ENCODE peak calls at places on chromosome 10, in seven cellular contexts. One of them, this sample, is unnamed.

GRCh38 chr10:121696854-121697253 is 98.6 kb upstream of the FGFR2 start:
- DNase-seq in activated T-cell treated with anti-CD3 and anti-CD28 coated beads for 48 hours: peak
- DNase-seq in activated CD4-positive, alpha-beta T cell treated with anti-CD3 and anti-CD28 coated beads for 48 hours: peak
- DNase-seq in NCI-H774: no peak
- DNase-seq in gastrocnemius medialis: no peak
- DNase-seq in Calu3: peak
- DNase-seq in NCI-H187: no peak
- DNase-seq in this sample: peak

GRCh38 chr10:21572578-21572977 is 38.5 kb downstream of the MLLT10 start:
- DNase-seq in activated T-cell treated with anti-CD3 and anti-CD28 coated beads for 48 hours: no peak
- DNase-seq in activated CD4-positive, alpha-beta T cell treated with anti-CD3 and anti-CD28 coated beads for 48 hours: no peak
- DNase-seq in NCI-H774: no peak
- DNase-seq in gastrocnemius medialis: peak
- DNase-seq in Calu3: no peak
- DNase-seq in NCI-H187: no peak
- DNase-seq in this sample: no peak

GRCh38 chr10:103295391-103296044 is 18.6 kb downstream of the INA start:
- DNase-seq in activated T-cell treated with anti-CD3 and anti-CD28 coated beads for 48 hours: no peak
- DNase-seq in activated CD4-positive, alpha-beta T cell treated with anti-CD3 and anti-CD28 coated beads for 48 hours: no peak
- DNase-seq in NCI-H774: no peak
- DNase-seq in gastrocnemius medialis: no peak
- DNase-seq in Calu3: no peak
- DNase-seq in NCI-H187: no peak
- DNase-seq in this sample: no peak

GRCh38 chr10:112361951-112362770 is 11.8 kb upstream of the ACSL5 start:
- DNase-seq in activated T-cell treated with anti-CD3 and anti-CD28 coated beads for 48 hours: no peak
- DNase-seq in activated CD4-positive, alpha-beta T cell treated with anti-CD3 and anti-CD28 coated beads for 48 hours: no peak
- DNase-seq in NCI-H774: no peak
- DNase-seq in gastrocnemius medialis: peak
- DNase-seq in Calu3: no peak
- DNase-seq in NCI-H187: no peak
- DNase-seq in this sample: no peak

GRCh38 chr10:77160679-77161078 is 476.9 kb downstream of the KCNMA1 start:
- DNase-seq in activated T-cell treated with anti-CD3 and anti-CD28 coated beads for 48 hours: no peak
- DNase-seq in activated CD4-positive, alpha-beta T cell treated with anti-CD3 and anti-CD28 coated beads for 48 hours: no peak
- DNase-seq in NCI-H774: peak
- DNase-seq in gastrocnemius medialis: no peak
- DNase-seq in Calu3: peak
- DNase-seq in NCI-H187: peak
- DNase-seq in this sample: peak

GRCh38 chr10:90148121-90148855 is 446.9 kb downstream of the KIF20B start:
- DNase-seq in activated T-cell treated with anti-CD3 and anti-CD28 coated beads for 48 hours: no peak
- DNase-seq in activated CD4-positive, alpha-beta T cell treated with anti-CD3 and anti-CD28 coated beads for 48 hours: no peak
- DNase-seq in NCI-H774: no peak
- DNase-seq in gastrocnemius medialis: no peak
- DNase-seq in Calu3: peak
- DNase-seq in NCI-H187: no peak
- DNase-seq in this sample: no peak

GRCh38 chr10:43964486-43964885 is 315.8 kb upstream of the ZNF32 start:
- DNase-seq in activated T-cell treated with anti-CD3 and anti-CD28 coated beads for 48 hours: no peak
- DNase-seq in activated CD4-positive, alpha-beta T cell treated with anti-CD3 and anti-CD28 coated beads for 48 hours: no peak
- DNase-seq in NCI-H774: no peak
- DNase-seq in gastrocnemius medialis: no peak
- DNase-seq in Calu3: no peak
- DNase-seq in NCI-H187: no peak
- DNase-seq in this sample: no peak

GRCh38 chr10:78309536-78310237 is 276.0 kb downstream of the RPS24 start:
- DNase-seq in activated T-cell treated with anti-CD3 and anti-CD28 coated beads for 48 hours: no peak
- DNase-seq in activated CD4-positive, alpha-beta T cell treated with anti-CD3 and anti-CD28 coated beads for 48 hours: no peak
- DNase-seq in NCI-H774: no peak
- DNase-seq in gastrocnemius medialis: no peak
- DNase-seq in Calu3: no peak
- DNase-seq in NCI-H187: no peak
- DNase-seq in this sample: no peak

GRCh38 chr10:75261813-75262725 is 26.3 kb upstream of the COMTD1 start:
- DNase-seq in activated T-cell treated with anti-CD3 and anti-CD28 coated beads for 48 hours: no peak
- DNase-seq in activated CD4-positive, alpha-beta T cell treated with anti-CD3 and anti-CD28 coated beads for 48 hours: no peak
- DNase-seq in NCI-H774: no peak
- DNase-seq in gastrocnemius medialis: no peak
- DNase-seq in Calu3: no peak
- DNase-seq in NCI-H187: no peak
- DNase-seq in this sample: peak

GRCh38 chr10:82027711-82028110 is 152.7 kb downstream of the NRG3 start:
- DNase-seq in activated T-cell treated with anti-CD3 and anti-CD28 coated beads for 48 hours: no peak
- DNase-seq in activated CD4-positive, alpha-beta T cell treated with anti-CD3 and anti-CD28 coated beads for 48 hours: no peak
- DNase-seq in NCI-H774: no peak
- DNase-seq in gastrocnemius medialis: no peak
- DNase-seq in Calu3: no peak
- DNase-seq in NCI-H187: no peak
- DNase-seq in this sample: no peak

GRCh38 chr10:77794256-77795142 is 132.1 kb downstream of the DLG5 start:
- DNase-seq in activated T-cell treated with anti-CD3 and anti-CD28 coated beads for 48 hours: no peak
- DNase-seq in activated CD4-positive, alpha-beta T cell treated with anti-CD3 and anti-CD28 coated beads for 48 hours: no peak
- DNase-seq in NCI-H774: no peak
- DNase-seq in gastrocnemius medialis: no peak
- DNase-seq in Calu3: no peak
- DNase-seq in NCI-H187: no peak
- DNase-seq in this sample: no peak

GRCh38 chr10:88411772-88412349 is 171.3 kb downstream of the RNLS start:
- DNase-seq in activated T-cell treated with anti-CD3 and anti-CD28 coated beads for 48 hours: no peak
- DNase-seq in activated CD4-positive, alpha-beta T cell treated with anti-CD3 and anti-CD28 coated beads for 48 hours: no peak
- DNase-seq in NCI-H774: no peak
- DNase-seq in gastrocnemius medialis: no peak
- DNase-seq in Calu3: no peak
- DNase-seq in NCI-H187: no peak
- DNase-seq in this sample: no peak

GRCh38 chr10:103991393-103992128 is 24.6 kb downstream of the SLK start:
- DNase-seq in activated T-cell treated with anti-CD3 and anti-CD28 coated beads for 48 hours: no peak
- DNase-seq in activated CD4-positive, alpha-beta T cell treated with anti-CD3 and anti-CD28 coated beads for 48 hours: no peak
- DNase-seq in NCI-H774: no peak
- DNase-seq in gastrocnemius medialis: no peak
- DNase-seq in Calu3: no peak
- DNase-seq in NCI-H187: no peak
- DNase-seq in this sample: no peak

GRCh38 chr10:4141471-4141870 is 356.5 kb upstream of the KLF6 start:
- DNase-seq in activated T-cell treated with anti-CD3 and anti-CD28 coated beads for 48 hours: no peak
- DNase-seq in activated CD4-positive, alpha-beta T cell treated with anti-CD3 and anti-CD28 coated beads for 48 hours: no peak
- DNase-seq in NCI-H774: no peak
- DNase-seq in gastrocnemius medialis: no peak
- DNase-seq in Calu3: no peak
- DNase-seq in NCI-H187: no peak
- DNase-seq in this sample: no peak

GRCh38 chr10:70597856-70598815 is 4.4 kb downstream of the PRF1 start:
- DNase-seq in activated T-cell treated with anti-CD3 and anti-CD28 coated beads for 48 hours: no peak
- DNase-seq in activated CD4-positive, alpha-beta T cell treated with anti-CD3 and anti-CD28 coated beads for 48 hours: no peak
- DNase-seq in NCI-H774: no peak
- DNase-seq in gastrocnemius medialis: no peak
- DNase-seq in Calu3: no peak
- DNase-seq in NCI-H187: no peak
- DNase-seq in this sample: no peak

GRCh38 chr10:121340176-121340850 is 257.9 kb downstream of the FGFR2 start:
- DNase-seq in activated T-cell treated with anti-CD3 and anti-CD28 coated beads for 48 hours: no peak
- DNase-seq in activated CD4-positive, alpha-beta T cell treated with anti-CD3 and anti-CD28 coated beads for 48 hours: no peak
- DNase-seq in NCI-H774: no peak
- DNase-seq in gastrocnemius medialis: no peak
- DNase-seq in Calu3: no peak
- DNase-seq in NCI-H187: no peak
- DNase-seq in this sample: no peak

GRCh38 chr10:97573021-97573420 is 442 bp downstream of the ANKRD2 start:
- DNase-seq in activated T-cell treated with anti-CD3 and anti-CD28 coated beads for 48 hours: no peak
- DNase-seq in activated CD4-positive, alpha-beta T cell treated with anti-CD3 and anti-CD28 coated beads for 48 hours: no peak
- DNase-seq in NCI-H774: no peak
- DNase-seq in gastrocnemius medialis: no peak
- DNase-seq in Calu3: no peak
- DNase-seq in NCI-H187: no peak
- DNase-seq in this sample: no peak

GRCh38 chr10:61478621-61479312 is 25.6 kb upstream of the TMEM26 start:
- DNase-seq in activated T-cell treated with anti-CD3 and anti-CD28 coated beads for 48 hours: no peak
- DNase-seq in activated CD4-positive, alpha-beta T cell treated with anti-CD3 and anti-CD28 coated beads for 48 hours: no peak
- DNase-seq in NCI-H774: no peak
- DNase-seq in gastrocnemius medialis: no peak
- DNase-seq in Calu3: no peak
- DNase-seq in NCI-H187: no peak
- DNase-seq in this sample: no peak

GRCh38 chr10:43263551-43264323 is 3.1 kb downstream of the RASGEF1A start:
- DNase-seq in activated T-cell treated with anti-CD3 and anti-CD28 coated beads for 48 hours: no peak
- DNase-seq in activated CD4-positive, alpha-beta T cell treated with anti-CD3 and anti-CD28 coated beads for 48 hours: no peak
- DNase-seq in NCI-H774: no peak
- DNase-seq in gastrocnemius medialis: no peak
- DNase-seq in Calu3: peak
- DNase-seq in NCI-H187: no peak
- DNase-seq in this sample: no peak

GRCh38 chr10:47299989-47300931 is at the start of gene GDF10:
- DNase-seq in activated T-cell treated with anti-CD3 and anti-CD28 coated beads for 48 hours: peak
- DNase-seq in activated CD4-positive, alpha-beta T cell treated with anti-CD3 and anti-CD28 coated beads for 48 hours: peak
- DNase-seq in NCI-H774: no peak
- DNase-seq in gastrocnemius medialis: no peak
- DNase-seq in Calu3: no peak
- DNase-seq in NCI-H187: no peak
- DNase-seq in this sample: no peak

GRCh38 chr10:119443441-119443840 is 99.1 kb downstream of the RGS10 start:
- DNase-seq in activated T-cell treated with anti-CD3 and anti-CD28 coated beads for 48 hours: no peak
- DNase-seq in activated CD4-positive, alpha-beta T cell treated with anti-CD3 and anti-CD28 coated beads for 48 hours: no peak
- DNase-seq in NCI-H774: no peak
- DNase-seq in gastrocnemius medialis: no peak
- DNase-seq in Calu3: no peak
- DNase-seq in NCI-H187: no peak
- DNase-seq in this sample: no peak

GRCh38 chr10:31013331-31013730 is 18.3 kb downstream of the ZNF438 start:
- DNase-seq in activated T-cell treated with anti-CD3 and anti-CD28 coated beads for 48 hours: no peak
- DNase-seq in activated CD4-positive, alpha-beta T cell treated with anti-CD3 and anti-CD28 coated beads for 48 hours: no peak
- DNase-seq in NCI-H774: no peak
- DNase-seq in gastrocnemius medialis: no peak
- DNase-seq in Calu3: no peak
- DNase-seq in NCI-H187: no peak
- DNase-seq in this sample: no peak

GRCh38 chr10:43045246-43045621 is 31.6 kb upstream of the RET start:
- DNase-seq in activated T-cell treated with anti-CD3 and anti-CD28 coated beads for 48 hours: no peak
- DNase-seq in activated CD4-positive, alpha-beta T cell treated with anti-CD3 and anti-CD28 coated beads for 48 hours: no peak
- DNase-seq in NCI-H774: no peak
- DNase-seq in gastrocnemius medialis: peak
- DNase-seq in Calu3: no peak
- DNase-seq in NCI-H187: no peak
- DNase-seq in this sample: no peak

GRCh38 chr10:131211556-131211955 is 100.0 kb downstream of the TCERG1L start:
- DNase-seq in activated T-cell treated with anti-CD3 and anti-CD28 coated beads for 48 hours: no peak
- DNase-seq in activated CD4-positive, alpha-beta T cell treated with anti-CD3 and anti-CD28 coated beads for 48 hours: no peak
- DNase-seq in NCI-H774: no peak
- DNase-seq in gastrocnemius medialis: no peak
- DNase-seq in Calu3: no peak
- DNase-seq in NCI-H187: no peak
- DNase-seq in this sample: no peak

GRCh38 chr10:122911889-122912484 is 1.6 kb downstream of the FAM24A start:
- DNase-seq in activated T-cell treated with anti-CD3 and anti-CD28 coated beads for 48 hours: peak
- DNase-seq in activated CD4-positive, alpha-beta T cell treated with anti-CD3 and anti-CD28 coated beads for 48 hours: peak
- DNase-seq in NCI-H774: no peak
- DNase-seq in gastrocnemius medialis: no peak
- DNase-seq in Calu3: peak
- DNase-seq in NCI-H187: no peak
- DNase-seq in this sample: no peak

GRCh38 chr10:33368086-33368485 is 33.6 kb upstream of the NRP1 start:
- DNase-seq in activated T-cell treated with anti-CD3 and anti-CD28 coated beads for 48 hours: no peak
- DNase-seq in activated CD4-positive, alpha-beta T cell treated with anti-CD3 and anti-CD28 coated beads for 48 hours: no peak
- DNase-seq in NCI-H774: no peak
- DNase-seq in gastrocnemius medialis: no peak
- DNase-seq in Calu3: no peak
- DNase-seq in NCI-H187: no peak
- DNase-seq in this sample: no peak

GRCh38 chr10:34148258-34148657 is 666.8 kb downstream of the PARD3 start:
- DNase-seq in activated T-cell treated with anti-CD3 and anti-CD28 coated beads for 48 hours: no peak
- DNase-seq in activated CD4-positive, alpha-beta T cell treated with anti-CD3 and anti-CD28 coated beads for 48 hours: no peak
- DNase-seq in NCI-H774: no peak
- DNase-seq in gastrocnemius medialis: no peak
- DNase-seq in Calu3: no peak
- DNase-seq in NCI-H187: no peak
- DNase-seq in this sample: no peak

GRCh38 chr10:117933036-117933435 is 113.7 kb downstream of the RAB11FIP2 start:
- DNase-seq in activated T-cell treated with anti-CD3 and anti-CD28 coated beads for 48 hours: no peak
- DNase-seq in activated CD4-positive, alpha-beta T cell treated with anti-CD3 and anti-CD28 coated beads for 48 hours: no peak
- DNase-seq in NCI-H774: no peak
- DNase-seq in gastrocnemius medialis: no peak
- DNase-seq in Calu3: no peak
- DNase-seq in NCI-H187: no peak
- DNase-seq in this sample: no peak

This sample was measured in SHP77 treated with DMSO at 0.1 percent for 48 hours.